ENCODE peak calls at places on chromosome 14, in eight cellular contexts. D, O, R, V, G, I, Y and T are unnamed samples. For H3K4me1, the result is how much of the 10 kb centered on the place peaks cover.

GRCh38 chr14:72237722-72238666 is 305.8 kb downstream of the RGS6 start:
- DNase-seq in D (no peak), O (no peak), R (no peak), V (no peak), G (no peak), I (peak), Y (no peak), T (no peak)

GRCh38 chr14:69716483-69717187 is 50.3 kb upstream of the SRSF5 start:
- DNase-seq in D (no peak), O (no peak), R (no peak), V (peak), G (no peak), I (no peak), Y (no peak), T (no peak)

GRCh38 chr14:79306546-79306945 is 904.8 kb downstream of the DIO2 start:
- DNase-seq in D (no peak), O (no peak), R (no peak), V (no peak), G (no peak), I (no peak), Y (no peak), T (no peak)

GRCh38 chr14:79554816-79555215 is 656.5 kb downstream of the DIO2 start:
- DNase-seq in D (no peak), O (no peak), R (no peak), V (no peak), G (no peak), I (no peak), Y (no peak), T (no peak)

GRCh38 chr14:64811676-64812075 is 68.0 kb downstream of the SPTB start:
- DNase-seq in D (no peak), O (no peak), R (no peak), V (peak), G (no peak), I (no peak), Y (no peak), T (no peak)

GRCh38 chr14:55019968-55020554 is 6.8 kb downstream of the WDHD1 start:
- DNase-seq in D (no peak), O (no peak), R (no peak), V (no peak), G (no peak), I (no peak), Y (no peak), T (no peak)

GRCh38 chr14:100417466-100417865 is 94.3 kb downstream of the SLC25A47 start:
- DNase-seq in D (peak), O (peak), R (peak), V (peak), G (peak), I (no peak), Y (peak), T (peak)

GRCh38 chr14:58755026-58755929 is 117.5 kb downstream of the DACT1 start:
- DNase-seq in D (no peak), O (no peak), R (no peak), V (no peak), G (no peak), I (no peak), Y (no peak), T (no peak)

GRCh38 chr14:69614592-69614991 is 3.2 kb downstream of the SUSD6 start:
- DNase-seq in D (no peak), O (no peak), R (no peak), V (no peak), G (no peak), I (peak), Y (no peak), T (no peak)

GRCh38 chr14:32012062-32012461 is 65.0 kb upstream of the ARHGAP5 start:
- DNase-seq in D (no peak), O (no peak), R (no peak), V (no peak), G (no peak), I (no peak), Y (no peak), T (no peak)

GRCh38 chr14:68534301-68534700 is 258.6 kb downstream of the ZFP36L1 start:
- DNase-seq in D (no peak), O (no peak), R (no peak), V (no peak), G (no peak), I (no peak), Y (no peak), T (no peak)

GRCh38 chr14:53055003-53055402 is 98.1 kb downstream of the DDHD1 start:
- DNase-seq in D (peak), O (no peak), R (peak), V (peak), G (peak), I (peak), Y (peak), T (peak)

GRCh38 chr14:32560213-32560857 is 231.2 kb downstream of the AKAP6 start:
- DNase-seq in D (peak), O (no peak), R (peak), V (peak), G (peak), I (no peak), Y (peak), T (peak)

GRCh38 chr14:29745863-29746262 is 181.8 kb downstream of the PRKD1 start:
- DNase-seq in D (no peak), O (no peak), R (no peak), V (peak), G (no peak), I (no peak), Y (no peak), T (no peak)

GRCh38 chr14:63899953-63900352 is 47.1 kb downstream of the SYNE2 start:
- DNase-seq in D (no peak), O (no peak), R (no peak), V (no peak), G (no peak), I (no peak), Y (no peak), T (no peak)

GRCh38 chr14:68589447-68590232 is 203.2 kb downstream of the ZFP36L1 start:
- DNase-seq in D (no peak), O (no peak), R (peak), V (no peak), G (no peak), I (no peak), Y (no peak), T (no peak)

GRCh38 chr14:99136401-99136800 is 135.6 kb downstream of the BCL11B start:
- DNase-seq in D (no peak), O (no peak), R (no peak), V (no peak), G (no peak), I (no peak), Y (no peak), T (no peak)

GRCh38 chr14:23252006-23252405 is 14.3 kb downstream of the RNF212B start:
- DNase-seq in D (no peak), O (peak), R (no peak), V (no peak), G (no peak), I (no peak), Y (no peak), T (no peak)

GRCh38 chr14:65495196-65495595 is 82.7 kb downstream of the FUT8 start:
- DNase-seq in D (no peak), O (no peak), R (no peak), V (no peak), G (no peak), I (no peak), Y (no peak), T (no peak)

GRCh38 chr14:91252901-91253794 is 8.6 kb upstream of the GPR68 start:
- DNase-seq in D (no peak), O (no peak), R (peak), V (no peak), G (no peak), I (no peak), Y (peak), T (peak)

GRCh38 chr14:33676135-33676566 is 274.7 kb downstream of the EGLN3 start:
- DNase-seq in D (peak), O (peak), R (peak), V (peak), G (peak), I (no peak), Y (peak), T (peak)

GRCh38 chr14:38731962-38732361 is 371.1 kb downstream of the SEC23A start:
- DNase-seq in D (no peak), O (no peak), R (no peak), V (no peak), G (no peak), I (no peak), Y (no peak), T (no peak)

GRCh38 chr14:46036099-46036498 is 615.5 kb downstream of the RPL10L start:
- DNase-seq in D (no peak), O (no peak), R (no peak), V (no peak), G (no peak), I (no peak), Y (no peak), T (no peak)

GRCh38 chr14:71155743-71156142 is 248.5 kb downstream of the PCNX1 start:
- DNase-seq in D (no peak), O (no peak), R (no peak), V (no peak), G (peak), I (no peak), Y (no peak), T (no peak)

GRCh38 chr14:23227566-23227965 is 10.2 kb upstream of the RNF212B start:
- DNase-seq in D (no peak), O (no peak), R (no peak), V (no peak), G (no peak), I (no peak), Y (no peak), T (no peak)

GRCh38 chr14:56199976-56200577 is 81.9 kb downstream of the PELI2 start:
- DNase-seq in D (no peak), O (no peak), R (no peak), V (no peak), G (no peak), I (peak), Y (no peak), T (no peak)

GRCh38 chr14:68510951-68511726 is 281.7 kb downstream of the ZFP36L1 start:
- DNase-seq in D (no peak), O (no peak), R (no peak), V (no peak), G (no peak), I (no peak), Y (no peak), T (no peak)

GRCh38 chr14:100547633-100548294 is 39.5 kb downstream of the BEGAIN start:
- DNase-seq in D (peak), O (no peak), R (no peak), V (peak), G (no peak), I (no peak), Y (no peak), T (no peak)

GRCh38 chr14:100654814-100655795 is 67.9 kb upstream of the BEGAIN start:
- DNase-seq in D (no peak), O (no peak), R (peak), V (no peak), G (no peak), I (no peak), Y (peak), T (peak)

GRCh38 chr14:51561141-51561540 is 90.6 kb upstream of the FRMD6 start:
- DNase-seq in D (no peak), O (no peak), R (no peak), V (no peak), G (no peak), I (no peak), Y (no peak), T (no peak)

GRCh38 chr14:38404616-38405015 is 148.7 kb upstream of the CLEC14A start:
- DNase-seq in D (no peak), O (no peak), R (no peak), V (no peak), G (no peak), I (no peak), Y (no peak), T (no peak)

GRCh38 chr14:54294802-54295201 is 102.0 kb upstream of the CDKN3 start:
- DNase-seq in D (no peak), O (no peak), R (no peak), V (no peak), G (no peak), I (no peak), Y (no peak), T (no peak)

GRCh38 chr14:71246539-71246938 is 339.3 kb downstream of the PCNX1 start:
- DNase-seq in D (no peak), O (no peak), R (no peak), V (no peak), G (no peak), I (no peak), Y (no peak), T (no peak)

GRCh38 chr14:96455588-96455987 is 46.6 kb upstream of the PAPOLA start:
- DNase-seq in D (no peak), O (no peak), R (no peak), V (no peak), G (no peak), I (no peak), Y (no peak), T (no peak)

GRCh38 chr14:105760691-105761344 is 234.4 kb downstream of the TMEM121 start:
- DNase-seq in D (no peak), O (no peak), R (no peak), V (no peak), G (no peak), I (no peak), Y (no peak), T (no peak)
- TF ChIP-seq MAX in D (no peak), O (no peak), R (no peak), V (no peak), G (no peak), I (no peak), Y (no peak), T (no peak)

DNA sequence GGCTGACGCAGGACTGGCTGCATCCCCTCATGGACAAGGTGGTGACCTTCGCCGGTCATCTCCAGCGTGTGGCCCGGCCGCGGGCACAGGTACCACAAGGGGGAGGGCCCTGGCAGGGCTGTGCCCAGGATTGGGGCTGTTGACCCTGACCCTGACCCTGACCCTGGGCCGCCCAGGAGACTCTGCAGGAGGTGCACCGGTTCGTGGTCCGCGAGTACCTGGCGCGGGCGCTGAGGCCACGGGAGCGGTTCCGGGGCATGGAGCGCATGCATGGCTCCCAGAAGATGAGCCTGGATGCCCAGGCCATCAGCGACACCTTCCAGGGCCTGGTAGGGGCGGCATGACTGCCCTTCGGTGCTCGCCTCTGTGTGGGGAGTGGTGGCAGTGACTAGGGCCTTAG is 12.9 kb downstream of the EXOC3L4 start:
- DNase-seq in D (no peak), O (no peak), R (no peak), V (no peak), G (no peak), I (no peak), Y (no peak), T (no peak)
- H3K4me1 ChIP-seq in D (half or more), O (under half), R (under half), V (under half), G (half or more), I (half or more), Y (under half), T (half or more)

DNA sequence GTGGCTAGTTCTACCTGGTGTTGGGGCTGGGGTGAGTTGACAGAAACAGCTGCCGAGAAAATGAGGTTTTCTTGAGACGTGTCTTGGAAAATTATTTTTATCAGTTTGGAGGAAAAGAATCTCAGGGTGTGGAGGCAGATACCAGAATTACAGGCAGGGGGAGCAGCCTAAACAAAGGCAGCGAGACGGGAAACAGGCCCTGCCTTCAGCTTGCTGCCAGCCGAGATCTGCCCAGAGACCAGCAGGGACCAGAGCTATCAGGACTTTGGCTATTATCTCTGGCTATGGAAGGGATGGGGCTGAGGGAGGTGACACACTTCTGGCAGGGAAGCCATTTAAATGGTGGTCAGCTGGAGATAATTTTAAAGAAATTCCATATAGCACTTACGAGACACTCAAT is 25.7 kb downstream of the SYNDIG1L start:
- DNase-seq in D (peak), O (peak), R (no peak), V (no peak), G (no peak), I (no peak), Y (no peak), T (peak)
- TF ChIP-seq CTCF in D (no peak), O (peak), R (no peak), V (no peak), G (no peak), I (peak), Y (no peak), T (no peak)

GRCh38 chr14:92892589-92892988 is 30.4 kb upstream of the CHGA start:
- DNase-seq in D (no peak), O (no peak), R (no peak), V (no peak), G (no peak), I (no peak), Y (no peak), T (no peak)
- TF ChIP-seq MAX in D (no peak), O (no peak), R (no peak), V (no peak), G (no peak), I (no peak), Y (no peak), T (no peak)

DNA sequence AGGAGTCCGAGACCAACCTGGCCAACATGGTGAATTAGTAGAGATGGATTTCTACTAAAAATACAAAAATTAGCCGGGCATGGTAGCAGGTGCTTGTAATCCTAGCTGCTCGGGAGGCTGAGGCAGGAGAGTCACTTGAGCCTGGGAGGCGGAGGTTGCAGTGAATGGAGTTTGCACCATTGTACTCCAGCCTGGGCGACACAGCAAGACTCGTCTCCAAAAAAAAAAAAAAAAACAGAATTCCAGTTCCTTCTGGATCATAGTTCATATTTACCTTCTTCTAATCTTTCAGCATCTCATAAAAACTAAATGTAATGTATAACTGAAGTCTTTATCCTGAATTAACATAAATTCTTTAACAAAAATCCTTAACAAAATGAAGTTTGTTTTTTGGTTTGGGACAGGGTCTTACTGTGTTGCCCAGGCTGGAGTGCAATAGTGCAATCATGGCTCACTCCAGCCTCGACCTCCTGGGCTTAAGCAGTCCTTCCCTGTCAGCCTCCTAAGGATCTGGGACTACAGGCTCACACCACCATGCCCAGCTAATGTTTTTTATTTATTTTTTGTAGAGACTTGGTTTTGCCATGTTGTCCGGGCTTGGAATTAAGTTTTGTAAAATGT is 37.6 kb downstream of the FAM177A1 start:
- DNase-seq in D (no peak), O (no peak), R (no peak), V (no peak), G (no peak), I (no peak), Y (no peak), T (no peak)
- H3K4me1 ChIP-seq in D (under half), O (under half), R (under half), V (under half), G (under half), I (under half), Y (under half), T (under half)

GRCh38 chr14:90060312-90060964 is 1.4 kb upstream of the KCNK13 start:
- DNase-seq in D (peak), O (peak), R (peak), V (peak), G (peak), I (no peak), Y (peak), T (peak)
- TF ChIP-seq CTCF in D (peak), O (peak), R (peak), V (peak), G (peak), I (peak), Y (peak), T (peak)

GRCh38 chr14:42429401-42429800 is 822.7 kb downstream of the LRFN5 start:
- DNase-seq in D (no peak), O (no peak), R (no peak), V (no peak), G (no peak), I (no peak), Y (no peak), T (no peak)
- TF ChIP-seq MAX in D (no peak), O (no peak), R (no peak), V (no peak), G (no peak), I (no peak), Y (no peak), T (no peak)

DNA sequence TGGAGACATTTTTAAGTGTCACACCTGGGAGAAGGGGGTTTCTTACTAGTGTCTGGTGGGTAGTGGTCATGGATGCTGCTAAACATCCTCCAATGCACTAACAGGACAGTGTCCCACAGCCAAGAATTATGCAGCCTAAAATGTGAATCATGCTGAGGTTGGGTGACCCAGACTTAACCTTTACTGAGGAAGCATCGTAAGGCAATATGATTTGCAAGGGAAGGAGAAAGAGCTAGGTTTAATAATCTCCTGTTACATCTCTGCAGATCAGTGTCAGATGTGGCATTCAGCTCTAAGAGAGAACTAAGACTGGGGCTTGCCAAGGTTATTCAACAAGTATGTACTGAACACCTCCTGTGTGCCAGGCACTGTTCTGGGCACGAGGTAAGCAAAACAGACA is 13.7 kb upstream of the GOLGA5 start:
- DNase-seq in D (no peak), O (no peak), R (no peak), V (no peak), G (no peak), I (no peak), Y (no peak), T (no peak)
- H3K4me1 ChIP-seq in D (under half), O (under half), R (under half), V (under half), G (under half), I (under half), Y (under half), T (under half)